ENCODE peak calls at places on chromosome 19, in five cellular contexts. R is H1, P is K562, T is HepG2, K is GM12878. I is an unnamed sample.

GRCh38 chr19:58352760-58353671 is at the start of gene A1BG:
- DNase-seq in T (no peak), P (no peak), R (no peak), K (no peak), I (no peak)

GRCh38 chr19:57648336-57649003 is 15.5 kb downstream of the ZNF211 start:
- DNase-seq in P (no peak), T (no peak), R (no peak), K (no peak), I (no peak)

GRCh38 chr19:58229255-58229639 is 533 bp downstream of the ZNF544 start:
- DNase-seq in P (peak; percentile 44), T (peak; percentile 30), K (no peak), R (no peak), I (peak; percentile 56)

GRCh38 chr19:40933025-40933424 is 51.0 kb upstream of the CYP2A7 start:
- DNase-seq in P (no peak), K (no peak), R (no peak), T (no peak), I (peak; percentile 41)

GRCh38 chr19:13034636-13035035 is 39.4 kb downstream of the NFIX start:
- DNase-seq in R (no peak), K (no peak), P (no peak), T (no peak), I (no peak)

GRCh38 chr19:13020002-13020414 is 24.7 kb downstream of the NFIX start:
- DNase-seq in T (no peak), P (no peak), K (no peak), R (peak; percentile 75), I (no peak)

GRCh38 chr19:54478677-54479266 is 5.7 kb upstream of the CDC42EP5 start:
- DNase-seq in R (no peak), T (peak; percentile 59), P (no peak), K (no peak), I (peak; percentile 73)

GRCh38 chr19:41407271-41407670 is 9.7 kb downstream of the BCKDHA start:
- DNase-seq in T (no peak), R (no peak), P (no peak), K (no peak), I (no peak)

GRCh38 chr19:38913958-38914357 is 2.0 kb upstream of the CCER2 start:
- DNase-seq in P (no peak), T (no peak), K (no peak), R (no peak), I (no peak)

GRCh38 chr19:54357381-54357780 is 7.3 kb downstream of the LAIR1 start:
- DNase-seq in P (no peak), R (no peak), T (no peak), K (no peak), I (no peak)

GRCh38 chr19:46731007-46731501 is 14.1 kb upstream of the PRKD2 start:
- DNase-seq in K (no peak), R (no peak), T (no peak), P (peak; percentile 71), I (peak; percentile 65)

GRCh38 chr19:1492474-1493006 is 1.6 kb downstream of the REEP6 start:
- DNase-seq in R (no peak), T (no peak), K (no peak), P (no peak), I (no peak)

GRCh38 chr19:39136225-39136940 is 10.8 kb downstream of the PAK4 start:
- DNase-seq in T (no peak), K (no peak), R (no peak), P (no peak), I (no peak)

GRCh38 chr19:2289714-2290435 is 7.9 kb upstream of the PEAK3 start:
- DNase-seq in K (peak; percentile 48), P (peak; percentile 53), R (no peak), T (no peak), I (no peak)

GRCh38 chr19:12838893-12839656 is 760 bp downstream of the MAST1 start:
- DNase-seq in K (no peak), R (no peak), P (no peak), T (no peak), I (no peak)

GRCh38 chr19:40735003-40735771 is 15.1 kb downstream of the ACTMAP start:
- DNase-seq in K (no peak), T (no peak), P (no peak), R (no peak), I (peak; percentile 57)

GRCh38 chr19:23999821-24000610 is 85.3 kb downstream of the ZNF726 start:
- DNase-seq in T (no peak), P (no peak), K (no peak), R (no peak), I (no peak)

GRCh38 chr19:10603873-10604459 is 16.9 kb upstream of the AP1M2 start:
- DNase-seq in K (peak; percentile 70), P (no peak), T (no peak), R (no peak), I (no peak)

GRCh38 chr19:29588095-29588494 is 18.0 kb upstream of the POP4 start:
- DNase-seq in K (no peak), P (no peak), R (no peak), T (no peak), I (no peak)

GRCh38 chr19:33771308-33772101 is 25.2 kb upstream of the KCTD15 start:
- DNase-seq in R (peak; percentile 29), K (no peak), P (peak; percentile 84), T (peak; percentile 50), I (peak; percentile 94)

GRCh38 chr19:46271488-46272197 is 25.2 kb upstream of the HIF3A start:
- DNase-seq in R (no peak), K (no peak), P (no peak), T (no peak), I (peak; percentile 87)

GRCh38 chr19:46896076-46896794 is 35.4 kb downstream of the ARHGAP35 start:
- DNase-seq in R (no peak), P (no peak), K (no peak), T (no peak), I (no peak)

GRCh38 chr19:32362318-32362691 is 16.9 kb downstream of the ZNF507 start:
- DNase-seq in P (no peak), K (no peak), R (no peak), T (peak; percentile 13), I (no peak)

GRCh38 chr19:51887522-51888498 is at the start of gene ZNF577:
- DNase-seq in K (no peak), P (no peak), T (no peak), R (peak; percentile 89), I (no peak)

GRCh38 chr19:12346896-12347295 is 13.5 kb upstream of the ZNF563 start:
- DNase-seq in R (no peak), K (no peak), T (peak; percentile 58), P (no peak), I (peak; percentile 4)

GRCh38 chr19:18393836-18394235 is 3.6 kb downstream of the LRRC25 start:
- DNase-seq in K (no peak), R (no peak), T (no peak), P (no peak), I (no peak)
- TF ChIP-seq KDM1A in K (no peak), R (no peak), T (no peak), P (no peak), I (no peak)

GRCh38 chr19:5080030-5080644 is 111.2 kb downstream of the KDM4B start:
- DNase-seq in T (no peak), K (no peak), P (no peak), R (no peak), I (no peak)
- TF ChIP-seq KDM1A in T (no peak), K (no peak), P (no peak), R (no peak), I (no peak)

DNA sequence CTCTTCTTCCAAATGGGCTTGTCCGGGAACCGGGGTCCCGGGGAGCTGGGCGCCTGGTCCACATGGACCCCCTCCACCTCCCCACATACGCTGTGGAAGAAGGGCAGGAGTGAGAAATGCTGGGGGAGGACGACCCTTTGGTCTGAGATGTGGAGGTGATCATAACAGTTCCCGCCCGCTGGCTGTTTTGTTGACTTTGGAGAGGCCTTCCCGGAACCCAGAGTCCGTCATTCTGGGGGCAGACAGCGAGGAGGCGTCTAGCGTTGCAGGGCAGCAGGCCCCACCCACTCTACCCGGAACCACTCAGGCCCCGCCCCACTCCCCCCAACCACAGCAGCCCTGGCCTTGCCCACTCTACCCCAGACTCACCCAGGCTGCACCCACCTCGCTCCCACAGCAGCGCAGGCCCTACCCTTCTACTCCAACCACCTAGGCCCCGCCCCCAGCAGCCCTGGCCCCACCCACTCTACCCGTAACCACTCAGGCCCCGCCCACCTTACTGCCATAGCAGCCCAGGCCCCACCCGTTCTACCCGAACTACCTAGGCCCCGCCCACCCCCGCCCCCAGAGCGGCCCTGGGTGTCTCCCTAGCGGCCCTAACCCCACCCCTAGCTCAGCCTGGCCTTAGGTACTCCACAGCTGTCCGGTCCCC is 7.1 kb downstream of the GPR108 start:
- DNase-seq in T (peak; percentile 96), P (peak; percentile 94), R (peak; percentile 82), K (no peak), I (peak; percentile 49)
- TF ChIP-seq KDM1A in T (no peak), P (no peak), R (no peak), K (no peak), I (no peak)

DNA sequence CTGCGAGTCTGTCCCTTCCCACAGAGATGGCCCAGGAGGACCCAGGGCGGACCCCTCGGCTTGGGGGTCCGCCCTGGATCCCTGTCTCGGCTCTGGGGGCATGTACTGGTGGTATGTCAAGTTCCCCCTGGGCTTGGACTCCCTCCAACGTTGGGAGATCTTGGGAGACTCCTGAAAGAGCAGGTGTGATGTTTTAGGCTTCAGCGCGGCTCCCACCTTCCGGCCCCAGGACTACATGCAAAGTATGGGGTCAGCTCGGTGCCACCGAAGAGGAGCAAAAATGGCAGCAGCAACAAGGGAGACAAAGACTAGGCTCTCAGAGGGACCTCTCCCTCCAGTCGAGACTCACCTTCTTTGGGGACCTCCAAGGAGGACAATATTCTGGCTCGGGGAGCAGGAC is 4.2 kb downstream of the MAMSTR start:
- DNase-seq in T (no peak), R (no peak), K (no peak), P (no peak), I (no peak)
- TF ChIP-seq KDM1A in T (no peak), R (no peak), K (no peak), P (no peak), I (no peak)